ENCODE peak calls at places on chromosome X, in eight cellular contexts. A, D, G, N, L, V, Y and Z are unnamed samples.

GRCh38 chrX:150164971-150165605 is 198.0 kb upstream of the MAMLD1 start:
- DNase-seq in G (no peak), D (no peak), L (no peak), N (no peak), Y (no peak), V (no peak), A (no peak), Z (no peak)

GRCh38 chrX:110317079-110317819 is 636 bp downstream of the AMMECR1 start:
- DNase-seq in V (no peak), A (no peak), L (peak; percentile 8), N (peak; percentile 43), G (peak; percentile 28), D (peak; percentile 22), Y (peak; percentile 20), Z (peak; percentile 20)

GRCh38 chrX:81662381-81662780 is 460.5 kb downstream of the SH3BGRL start:
- DNase-seq in G (no peak), N (no peak), V (no peak), L (no peak), Y (no peak), A (no peak), D (no peak), Z (peak; percentile 19)

GRCh38 chrX:138128025-138128671 is 562.2 kb downstream of the ZIC3 start:
- DNase-seq in L (no peak), G (peak; percentile 5), D (peak; percentile 15), V (no peak), N (peak; percentile 42), A (peak; percentile 9), Y (no peak), Z (peak; percentile 14)

GRCh38 chrX:45903781-45904201 is 641.4 kb downstream of the ZNF674 start:
- DNase-seq in A (no peak), L (no peak), V (no peak), D (no peak), Y (peak; percentile 24), G (no peak), N (no peak), Z (no peak)

GRCh38 chrX:121333942-121334341 is 286.5 kb downstream of the GLUD2 start:
- DNase-seq in D (no peak), Y (no peak), N (no peak), G (no peak), V (no peak), L (no peak), A (peak; percentile 7), Z (no peak)

GRCh38 chrX:131397891-131398290 is 108.8 kb upstream of the IGSF1 start:
- DNase-seq in N (no peak), V (no peak), Y (no peak), L (no peak), D (no peak), G (no peak), A (no peak), Z (no peak)

GRCh38 chrX:130171446-130172126 is at the start of gene RAB33A:
- DNase-seq in N (peak; percentile 48), A (no peak), D (no peak), G (no peak), V (no peak), Y (no peak), L (peak; percentile 17), Z (no peak)

GRCh38 chrX:40094041-40094899 is 3.5 kb downstream of the BCOR start:
- DNase-seq in A (no peak), G (no peak), D (no peak), L (no peak), V (no peak), Y (no peak), N (peak; percentile 75), Z (peak; percentile 62)

GRCh38 chrX:133229361-133229760 is 11.2 kb upstream of the TFDP3 start:
- DNase-seq in D (no peak), N (no peak), Y (no peak), V (no peak), G (no peak), L (no peak), A (no peak), Z (no peak)

GRCh38 chrX:117538441-117539418 is 577.9 kb downstream of the KLHL13 start:
- DNase-seq in G (no peak), Y (no peak), V (no peak), D (peak; percentile 29), N (no peak), A (no peak), L (no peak), Z (no peak)

GRCh38 chrX:140723251-140723650 is 13.7 kb downstream of the LINC00632 start:
- DNase-seq in L (no peak), D (no peak), Y (no peak), A (no peak), V (no peak), G (no peak), N (no peak), Z (no peak)

GRCh38 chrX:125172531-125172930 is 147.1 kb upstream of the TEX13C start:
- DNase-seq in Y (no peak), G (no peak), D (no peak), N (no peak), A (no peak), V (no peak), L (no peak), Z (no peak)

GRCh38 chrX:45774961-45775360 is 574.3 kb upstream of the DIPK2B start:
- DNase-seq in A (no peak), L (no peak), N (peak; percentile 88), G (no peak), D (no peak), Y (no peak), V (no peak), Z (no peak)

GRCh38 chrX:105658136-105658535 is 164.2 kb upstream of the NRK start:
- DNase-seq in A (no peak), L (no peak), D (no peak), N (no peak), Y (no peak), G (no peak), V (no peak), Z (no peak)

GRCh38 chrX:140697618-140698017 is 11.9 kb upstream of the LINC00632 start:
- DNase-seq in D (no peak), V (no peak), Y (no peak), L (no peak), A (no peak), N (peak; percentile 4), G (no peak), Z (no peak)

DNA sequence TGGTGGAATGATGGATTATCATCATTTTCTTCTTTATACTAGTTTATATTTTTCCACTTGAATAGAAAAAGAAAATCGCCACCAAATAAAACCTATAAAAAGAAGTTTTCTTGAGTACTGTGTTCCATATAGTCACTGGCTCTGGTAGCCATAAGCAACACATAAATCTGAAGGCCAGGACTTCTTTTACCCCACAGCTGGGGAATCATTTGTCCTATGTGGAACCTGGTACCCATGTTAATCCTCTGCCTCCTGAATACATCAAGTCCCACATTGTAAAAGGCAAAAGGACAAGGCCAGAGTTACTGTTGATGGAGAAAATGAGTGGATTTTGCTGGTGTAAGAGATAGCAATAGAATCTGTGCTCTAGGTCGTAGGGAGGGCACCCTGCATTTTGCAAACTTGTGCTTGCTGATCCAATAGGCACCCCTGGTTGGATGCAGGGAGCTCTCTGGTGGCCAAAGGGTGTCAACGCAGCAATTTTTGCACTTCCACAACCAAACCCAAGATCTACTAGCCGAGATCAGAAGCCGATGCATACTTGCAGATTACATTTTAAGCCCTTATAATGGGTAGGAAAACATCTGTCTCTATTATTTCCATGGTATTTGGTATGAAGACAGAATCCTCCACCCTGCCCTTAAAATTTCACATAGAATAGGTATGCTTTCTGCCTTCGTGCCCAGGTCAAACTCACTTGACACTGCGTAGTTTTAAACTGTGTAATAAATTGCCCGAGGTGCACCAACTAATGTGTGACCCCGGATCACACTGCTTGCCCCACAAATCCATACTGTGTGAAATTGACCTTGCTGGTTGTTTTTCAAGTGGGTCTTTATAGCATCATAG is 146.2 kb upstream of the SCML1 start:
- DNase-seq in L (no peak), G (peak; percentile 28), Y (peak; percentile 61), V (no peak), D (peak; percentile 63), N (peak; percentile 79), A (no peak), Z (peak; percentile 59)
- H3K4me3 ChIP-seq in L (no peak overlapping the region), G (no peak overlapping the region), Y (no peak overlapping the region), V (peak overlapping the region; percentile 24), D (no peak overlapping the region), N (peak overlapping the region; percentile 72), A (no peak overlapping the region), Z (peak overlapping the region; percentile 15)

GRCh38 chrX:1472975-1473374 is 20.3 kb upstream of the ASMTL start:
- DNase-seq in D (no peak), G (no peak), Y (no peak), L (no peak), V (no peak), A (no peak), N (no peak), Z (no peak)
- H3K4me1 ChIP-seq in D (no peaks in the 10 kb centered on the region), G (peaks cover 5% of the 10 kb centered on the region), Y (no peaks in the 10 kb centered on the region), L (peaks cover 76% of the 10 kb centered on the region), V (no peaks in the 10 kb centered on the region), A (no peaks in the 10 kb centered on the region), N (no peaks in the 10 kb centered on the region), Z (peaks cover 17% of the 10 kb centered on the region)

GRCh38 chrX:50814701-50815476 is 895 bp upstream of the SHROOM4 start:
- DNase-seq in G (no peak), V (no peak), Y (no peak), A (no peak), L (no peak), N (peak; percentile 52), D (no peak), Z (no peak)

GRCh38 chrX:50812995-50813842 is 775 bp downstream of the SHROOM4 start:
- DNase-seq in A (no peak), L (no peak), Y (peak; percentile 30), G (peak; percentile 9), D (peak; percentile 42), V (no peak), N (peak; percentile 77), Z (peak; percentile 56)

GRCh38 chrX:50818986-50819385 is 5.0 kb upstream of the SHROOM4 start:
- DNase-seq in L (no peak), N (peak; percentile 10), V (no peak), G (no peak), A (no peak), Y (no peak), D (no peak), Z (no peak)

DNA sequence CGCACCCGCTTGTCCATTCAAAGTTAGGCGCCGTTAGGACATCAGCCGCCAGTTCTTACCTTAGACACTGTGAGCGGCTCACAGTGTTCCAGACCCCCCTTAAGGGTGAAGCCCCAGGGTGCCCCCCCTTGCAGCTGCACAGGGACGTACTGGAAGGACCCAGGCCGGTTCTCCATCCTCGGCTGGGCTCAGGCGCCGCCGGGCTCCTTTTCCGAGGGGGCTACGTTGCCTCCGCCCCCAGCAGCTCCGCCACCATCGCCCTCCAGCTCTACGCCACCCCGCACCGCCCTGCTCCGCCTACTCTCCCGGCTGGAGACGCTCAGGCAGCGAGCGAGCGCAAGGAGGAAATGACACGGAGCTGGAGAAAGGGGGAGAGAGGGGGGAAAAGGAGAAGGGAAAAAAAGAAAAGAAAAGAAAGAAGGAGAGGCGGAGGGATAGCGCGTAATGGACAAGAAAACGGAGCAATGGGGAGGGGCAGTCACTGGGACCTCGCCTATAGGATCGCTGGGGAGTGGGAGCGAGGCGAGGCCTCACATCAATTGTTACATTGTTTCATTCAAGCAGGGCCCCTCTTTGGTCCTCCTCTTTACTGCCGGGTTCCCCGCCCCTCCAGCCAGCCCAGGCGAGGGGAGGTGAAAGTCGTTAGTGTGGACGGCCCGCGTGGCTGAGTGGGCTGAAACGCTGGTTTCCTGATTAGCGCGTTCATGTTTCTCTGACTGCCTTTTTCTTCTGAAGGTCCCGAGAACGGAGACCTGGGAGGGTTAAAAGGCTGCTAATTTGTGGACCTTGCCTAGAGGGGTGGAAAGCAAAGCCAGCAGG is at the start of gene SHROOM4:
- DNase-seq in A (peak; percentile 41), L (no peak), N (peak; percentile 76), Y (peak; percentile 44), V (no peak), D (no peak), G (no peak), Z (peak; percentile 79)
- H3K27ac ChIP-seq in A (no peak within 1 kb of the TSS), L (no peak within 1 kb of the TSS), N (peak within 1 kb of the TSS; percentile 51), Y (peak within 1 kb of the TSS; percentile 89), V (peak within 1 kb of the TSS; percentile 56), D (no peak within 1 kb of the TSS), G (no peak within 1 kb of the TSS), Z (peak within 1 kb of the TSS; percentile 56)

GRCh38 chrX:136032370-136032769 is 47.1 kb downstream of the SLC9A6 start:
- DNase-seq in A (no peak), D (no peak), V (no peak), N (no peak), L (no peak), G (no peak), Y (no peak), Z (no peak)
- H3K4me3 ChIP-seq in A (no peak overlapping the region), D (no peak overlapping the region), V (no peak overlapping the region), N (no peak overlapping the region), L (no peak overlapping the region), G (no peak overlapping the region), Y (no peak overlapping the region), Z (no peak overlapping the region)